ENCODE peak calls at places on chromosome 3, in six cellular contexts. One of them, this sample, is unnamed.

GRCh38 chr3:47378869-47379268 is 2.0 kb upstream of the PTPN23 start:
- DNase-seq in spleen: no peak
- DNase-seq in adrenal gland: no peak
- DNase-seq in islet precursor cell: no peak
- DNase-seq in right atrium auricular region: no peak
- DNase-seq in neuronal stem cell: no peak
- DNase-seq in this sample: no peak

GRCh38 chr3:118527527-118528044 is 507.1 kb downstream of the IGSF11 start:
- DNase-seq in right atrium auricular region: no peak
- DNase-seq in spleen: no peak
- DNase-seq in islet precursor cell: no peak
- DNase-seq in neuronal stem cell: no peak
- DNase-seq in adrenal gland: no peak
- DNase-seq in this sample: no peak

GRCh38 chr3:9879830-9880549 is at the start of gene CIDEC:
- DNase-seq in adrenal gland: no peak
- DNase-seq in spleen: peak; percentile 13
- DNase-seq in neuronal stem cell: no peak
- DNase-seq in islet precursor cell: no peak
- DNase-seq in right atrium auricular region: no peak
- DNase-seq in this sample: no peak

GRCh38 chr3:43638594-43639447 is 17.0 kb upstream of the ANO10 start:
- DNase-seq in neuronal stem cell: no peak
- DNase-seq in islet precursor cell: peak; percentile 82
- DNase-seq in right atrium auricular region: no peak
- DNase-seq in spleen: peak; percentile 78
- DNase-seq in adrenal gland: no peak
- DNase-seq in this sample: peak; percentile 47

GRCh38 chr3:48440590-48440958 is 517 bp downstream of the TMA7 start:
- DNase-seq in neuronal stem cell: no peak
- DNase-seq in spleen: no peak
- DNase-seq in islet precursor cell: peak; percentile 61
- DNase-seq in adrenal gland: no peak
- DNase-seq in right atrium auricular region: no peak
- DNase-seq in this sample: no peak

GRCh38 chr3:172869356-172869755 is 118.8 kb downstream of the ECT2 start:
- DNase-seq in neuronal stem cell: no peak
- DNase-seq in islet precursor cell: no peak
- DNase-seq in adrenal gland: no peak
- DNase-seq in spleen: no peak
- DNase-seq in right atrium auricular region: no peak
- DNase-seq in this sample: no peak

GRCh38 chr3:187014417-187014864 is 84.1 kb downstream of the ST6GAL1 start:
- DNase-seq in neuronal stem cell: no peak
- DNase-seq in islet precursor cell: no peak
- DNase-seq in spleen: no peak
- DNase-seq in adrenal gland: peak; percentile 18
- DNase-seq in right atrium auricular region: peak; percentile 59
- DNase-seq in this sample: no peak

GRCh38 chr3:120773932-120774331 is 31.4 kb downstream of the GTF2E1 start:
- DNase-seq in islet precursor cell: no peak
- DNase-seq in right atrium auricular region: no peak
- DNase-seq in neuronal stem cell: no peak
- DNase-seq in spleen: no peak
- DNase-seq in adrenal gland: no peak
- DNase-seq in this sample: no peak

GRCh38 chr3:89699771-89700170 is 592.4 kb downstream of the EPHA3 start:
- DNase-seq in neuronal stem cell: no peak
- DNase-seq in adrenal gland: no peak
- DNase-seq in right atrium auricular region: no peak
- DNase-seq in islet precursor cell: no peak
- DNase-seq in spleen: no peak
- DNase-seq in this sample: no peak

This sample was measured in Caco-2.